ENCODE peak calls at places on chromosomes 2 and 18, in six cellular contexts. One of them, this sample, is unnamed.
A peak's percentile ranks its signal among the peaks of the same experiment; 100 is the strongest.

GRCh38 chr2:143397886-143398614 is 268.8 kb downstream of the ARHGAP15 start:
- DNase-seq in BJ: peak; percentile 27
- DNase-seq in GM06990: peak; percentile 3
- DNase-seq in heart left ventricle: no peak
- DNase-seq in mesendoderm: no peak
- DNase-seq in ovary: no peak
- DNase-seq in this sample: peak; percentile 57

GRCh38 chr2:164896634-164897033 is 55.0 kb upstream of the COBLL1 start:
- DNase-seq in ovary: no peak
- DNase-seq in GM06990: no peak
- DNase-seq in heart left ventricle: no peak
- DNase-seq in mesendoderm: peak; percentile 51
- DNase-seq in BJ: no peak
- DNase-seq in this sample: peak; percentile 76

GRCh38 chr2:1371066-1371465 is 42.2 kb upstream of the TPO start:
- DNase-seq in heart left ventricle: no peak
- DNase-seq in GM06990: no peak
- DNase-seq in mesendoderm: no peak
- DNase-seq in BJ: no peak
- DNase-seq in ovary: no peak
- DNase-seq in this sample: no peak

GRCh38 chr2:54899576-54900200 is 150.6 kb downstream of the RTN4 start:
- DNase-seq in BJ: no peak
- DNase-seq in ovary: no peak
- DNase-seq in mesendoderm: peak; percentile 30
- DNase-seq in heart left ventricle: no peak
- DNase-seq in GM06990: no peak
- DNase-seq in this sample: peak; percentile 73

GRCh38 chr18:58403799-58404455 is 225.0 kb downstream of the ALPK2 start:
- DNase-seq in BJ: no peak
- DNase-seq in heart left ventricle: no peak
- DNase-seq in mesendoderm: no peak
- DNase-seq in ovary: no peak
- DNase-seq in GM06990: no peak
- DNase-seq in this sample: no peak

GRCh38 chr2:85770786-85771409 is 17.1 kb downstream of the ATOH8 start:
- DNase-seq in ovary: no peak
- DNase-seq in heart left ventricle: no peak
- DNase-seq in mesendoderm: no peak
- DNase-seq in BJ: no peak
- DNase-seq in GM06990: no peak
- DNase-seq in this sample: no peak

GRCh38 chr2:240604939-240605716 is 18.6 kb downstream of the CAPN10 start:
- DNase-seq in GM06990: no peak
- DNase-seq in BJ: no peak
- DNase-seq in ovary: no peak
- DNase-seq in heart left ventricle: no peak
- DNase-seq in mesendoderm: no peak
- DNase-seq in this sample: no peak

GRCh38 chr2:84901593-84902120 is 3.8 kb upstream of the TMSB10 start:
- DNase-seq in ovary: no peak
- DNase-seq in heart left ventricle: no peak
- DNase-seq in BJ: peak; percentile 80
- DNase-seq in GM06990: no peak
- DNase-seq in mesendoderm: no peak
- DNase-seq in this sample: peak; percentile 96

GRCh38 chr2:98346259-98347236 is at the start of gene CNGA3:
- DNase-seq in mesendoderm: peak; percentile 70
- DNase-seq in heart left ventricle: peak; percentile 12
- DNase-seq in BJ: no peak
- DNase-seq in ovary: peak; percentile 53
- DNase-seq in GM06990: no peak
- DNase-seq in this sample: peak; percentile 8

GRCh38 chr2:237667891-237668290 is 40.5 kb downstream of the LRRFIP1 start:
- DNase-seq in mesendoderm: no peak
- DNase-seq in GM06990: no peak
- DNase-seq in heart left ventricle: no peak
- DNase-seq in ovary: no peak
- DNase-seq in BJ: no peak
- DNase-seq in this sample: no peak

GRCh38 chr18:48390641-48391040 is 18.5 kb downstream of the ZBTB7C start:
- DNase-seq in mesendoderm: peak; percentile 37
- DNase-seq in heart left ventricle: no peak
- DNase-seq in ovary: no peak
- DNase-seq in GM06990: no peak
- DNase-seq in BJ: no peak
- DNase-seq in this sample: no peak

GRCh38 chr2:47964722-47965434 is 58.6 kb upstream of the FBXO11 start:
- DNase-seq in GM06990: peak; percentile 8
- DNase-seq in heart left ventricle: no peak
- DNase-seq in mesendoderm: no peak
- DNase-seq in BJ: no peak
- DNase-seq in ovary: no peak
- DNase-seq in this sample: no peak

GRCh38 chr2:188450740-188451480 is 159.2 kb downstream of the GULP1 start:
- DNase-seq in ovary: no peak
- DNase-seq in mesendoderm: no peak
- DNase-seq in GM06990: no peak
- DNase-seq in heart left ventricle: no peak
- DNase-seq in BJ: peak; percentile 20
- DNase-seq in this sample: peak; percentile 69

GRCh38 chr2:127841466-127842178 is 16.3 kb downstream of the POLR2D start:
- DNase-seq in mesendoderm: no peak
- DNase-seq in GM06990: no peak
- DNase-seq in ovary: no peak
- DNase-seq in heart left ventricle: no peak
- DNase-seq in BJ: no peak
- DNase-seq in this sample: no peak

GRCh38 chr18:79856119-79857080 is 58.7 kb downstream of the KCNG2 start:
- DNase-seq in GM06990: peak; percentile 32
- DNase-seq in ovary: peak; percentile 10
- DNase-seq in mesendoderm: peak; percentile 92
- DNase-seq in BJ: no peak
- DNase-seq in heart left ventricle: no peak
- DNase-seq in this sample: peak; percentile 18

GRCh38 chr2:100757621-100758394 is 62.1 kb upstream of the NPAS2 start:
- DNase-seq in mesendoderm: peak; percentile 29
- DNase-seq in heart left ventricle: no peak
- DNase-seq in BJ: peak; percentile 92
- DNase-seq in ovary: no peak
- DNase-seq in GM06990: no peak
- DNase-seq in this sample: peak; percentile 98

GRCh38 chr2:9029721-9030120 is 26.2 kb upstream of the MBOAT2 start:
- DNase-seq in GM06990: no peak
- DNase-seq in BJ: no peak
- DNase-seq in heart left ventricle: no peak
- DNase-seq in mesendoderm: no peak
- DNase-seq in ovary: no peak
- DNase-seq in this sample: no peak

GRCh38 chr2:102063948-102064678 is 72.4 kb downstream of the IL1R2 start:
- DNase-seq in BJ: peak; percentile 95
- DNase-seq in ovary: peak; percentile 83
- DNase-seq in mesendoderm: peak; percentile 84
- DNase-seq in heart left ventricle: peak; percentile 83
- DNase-seq in GM06990: no peak
- DNase-seq in this sample: peak; percentile 100

GRCh38 chr2:16506366-16506765 is 159.3 kb downstream of the CYRIA start:
- DNase-seq in ovary: no peak
- DNase-seq in mesendoderm: no peak
- DNase-seq in BJ: no peak
- DNase-seq in heart left ventricle: peak; percentile 21
- DNase-seq in GM06990: no peak
- DNase-seq in this sample: no peak

GRCh38 chr2:16511041-16511440 is 154.6 kb downstream of the CYRIA start:
- DNase-seq in GM06990: no peak
- DNase-seq in mesendoderm: no peak
- DNase-seq in BJ: no peak
- DNase-seq in ovary: no peak
- DNase-seq in heart left ventricle: no peak
- DNase-seq in this sample: no peak

GRCh38 chr2:16509042-16509441 is 156.6 kb downstream of the CYRIA start:
- DNase-seq in GM06990: no peak
- DNase-seq in ovary: no peak
- DNase-seq in BJ: no peak
- DNase-seq in heart left ventricle: no peak
- DNase-seq in mesendoderm: no peak
- DNase-seq in this sample: no peak

GRCh38 chr2:16508061-16508851 is 157.4 kb downstream of the CYRIA start:
- DNase-seq in GM06990: no peak
- DNase-seq in heart left ventricle: peak; percentile 11
- DNase-seq in BJ: no peak
- DNase-seq in ovary: peak; percentile 61
- DNase-seq in mesendoderm: peak; percentile 68
- DNase-seq in this sample: no peak

GRCh38 chr2:16507655-16508054 is 158.0 kb downstream of the CYRIA start:
- DNase-seq in heart left ventricle: no peak
- DNase-seq in GM06990: no peak
- DNase-seq in BJ: no peak
- DNase-seq in mesendoderm: no peak
- DNase-seq in ovary: no peak
- DNase-seq in this sample: no peak
- H3K4me3 ChIP-seq in heart left ventricle: peak overlapping the region; percentile 36
- H3K4me3 ChIP-seq in GM06990: no peak overlapping the region
- H3K4me3 ChIP-seq in BJ: no peak overlapping the region
- H3K4me3 ChIP-seq in mesendoderm: no peak overlapping the region
- H3K4me3 ChIP-seq in ovary: no peak overlapping the region
- H3K4me3 ChIP-seq in this sample: no peak overlapping the region

GRCh38 chr2:11688222-11689069 is 18.5 kb upstream of the NTSR2 start:
- DNase-seq in ovary: peak; percentile 87
- DNase-seq in BJ: no peak
- DNase-seq in GM06990: peak; percentile 70
- DNase-seq in mesendoderm: peak; percentile 84
- DNase-seq in heart left ventricle: peak; percentile 83
- DNase-seq in this sample: peak; percentile 75
- H3K4me3 ChIP-seq in ovary: peak overlapping the region; percentile 4
- H3K4me3 ChIP-seq in BJ: peak overlapping the region; percentile 25
- H3K4me3 ChIP-seq in GM06990: no peak overlapping the region
- H3K4me3 ChIP-seq in mesendoderm: no peak overlapping the region
- H3K4me3 ChIP-seq in heart left ventricle: peak overlapping the region; percentile 26
- H3K4me3 ChIP-seq in this sample: peak overlapping the region; percentile 14

DNA sequence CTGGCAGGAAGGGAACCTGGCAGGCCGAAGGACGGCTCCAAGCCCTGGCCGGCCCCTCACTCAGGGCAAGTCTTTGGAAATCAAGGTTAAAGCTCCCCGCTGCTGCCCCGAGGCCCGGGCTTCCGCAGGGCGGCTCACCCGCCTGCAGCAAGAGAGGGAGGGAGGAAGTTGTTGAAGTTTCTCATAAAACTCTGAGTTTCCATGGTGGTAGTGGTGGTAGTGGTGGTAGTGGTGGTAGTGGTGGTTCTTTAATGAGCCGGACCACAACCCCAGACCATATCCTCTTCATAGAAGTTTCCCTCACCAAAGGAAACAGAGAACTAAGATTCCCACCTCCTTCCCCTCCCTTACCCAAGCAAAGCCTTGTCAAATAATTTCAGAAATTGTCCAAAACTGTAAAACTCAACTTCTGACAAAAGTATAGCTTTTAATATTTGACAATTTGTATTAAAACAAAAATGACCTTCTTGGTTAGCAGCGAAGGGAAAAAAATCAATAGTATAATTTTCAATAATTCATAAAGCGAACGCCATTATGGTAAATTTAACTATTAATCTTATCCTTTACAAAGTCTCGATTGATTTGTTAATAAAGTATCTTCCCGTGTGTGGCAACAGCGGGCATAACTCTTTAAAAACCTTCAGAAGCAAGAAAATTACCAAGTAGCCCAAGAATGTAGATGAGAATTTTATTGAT is 1.5 kb upstream of the HOXD10 start:
- DNase-seq in GM06990: no peak
- DNase-seq in ovary: peak; percentile 9
- DNase-seq in heart left ventricle: no peak
- DNase-seq in BJ: no peak
- DNase-seq in mesendoderm: no peak
- DNase-seq in this sample: no peak
- H3K4me3 ChIP-seq in GM06990: no peak overlapping the region
- H3K4me3 ChIP-seq in ovary: peak overlapping the region; percentile 33
- H3K4me3 ChIP-seq in heart left ventricle: no peak overlapping the region
- H3K4me3 ChIP-seq in BJ: no peak overlapping the region
- H3K4me3 ChIP-seq in mesendoderm: no peak overlapping the region
- H3K4me3 ChIP-seq in this sample: no peak overlapping the region

DNA sequence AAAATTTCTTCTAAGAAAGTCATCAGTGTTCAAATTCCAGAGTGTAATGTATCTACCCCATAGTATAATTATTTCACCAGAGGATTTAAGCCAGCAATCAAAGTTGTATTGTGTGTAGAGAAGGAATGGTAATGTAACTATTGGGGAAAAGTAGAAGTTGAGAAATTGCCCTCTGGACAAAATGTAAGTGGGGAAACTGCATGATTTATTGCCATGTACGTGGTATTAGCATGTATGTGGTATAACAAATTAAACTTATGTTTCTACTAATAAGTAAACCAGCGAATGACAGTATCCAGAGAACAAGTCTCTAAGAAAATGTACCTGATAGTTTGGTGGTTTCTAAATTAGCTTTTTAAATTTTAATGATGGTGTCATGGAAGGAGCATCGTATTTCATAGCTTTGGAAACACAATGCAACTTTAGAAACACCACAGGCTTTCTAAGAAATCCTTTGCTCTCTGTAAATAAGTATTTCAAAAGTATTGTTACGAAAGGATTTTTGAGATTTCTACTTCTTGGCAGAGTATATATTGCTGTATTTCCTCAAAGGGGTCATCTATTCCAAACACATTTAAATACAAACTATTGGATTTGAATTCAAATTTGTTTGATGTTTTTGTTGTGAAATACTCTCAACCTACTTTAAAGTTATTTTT is 1018.9 kb upstream of the ZEB2 start:
- DNase-seq in BJ: no peak
- DNase-seq in heart left ventricle: no peak
- DNase-seq in ovary: no peak
- DNase-seq in GM06990: no peak
- DNase-seq in mesendoderm: no peak
- DNase-seq in this sample: no peak
- H3K4me3 ChIP-seq in BJ: no peak overlapping the region
- H3K4me3 ChIP-seq in heart left ventricle: no peak overlapping the region
- H3K4me3 ChIP-seq in ovary: no peak overlapping the region
- H3K4me3 ChIP-seq in GM06990: no peak overlapping the region
- H3K4me3 ChIP-seq in mesendoderm: no peak overlapping the region
- H3K4me3 ChIP-seq in this sample: no peak overlapping the region

GRCh38 chr18:9477509-9477908 is 2.2 kb downstream of the RALBP1 start:
- DNase-seq in ovary: no peak
- DNase-seq in GM06990: no peak
- DNase-seq in mesendoderm: no peak
- DNase-seq in heart left ventricle: no peak
- DNase-seq in BJ: no peak
- DNase-seq in this sample: no peak
- H3K4me3 ChIP-seq in ovary: no peak overlapping the region
- H3K4me3 ChIP-seq in GM06990: peak overlapping the region; percentile 92
- H3K4me3 ChIP-seq in mesendoderm: no peak overlapping the region
- H3K4me3 ChIP-seq in heart left ventricle: no peak overlapping the region
- H3K4me3 ChIP-seq in BJ: no peak overlapping the region
- H3K4me3 ChIP-seq in this sample: no peak overlapping the region

DNA sequence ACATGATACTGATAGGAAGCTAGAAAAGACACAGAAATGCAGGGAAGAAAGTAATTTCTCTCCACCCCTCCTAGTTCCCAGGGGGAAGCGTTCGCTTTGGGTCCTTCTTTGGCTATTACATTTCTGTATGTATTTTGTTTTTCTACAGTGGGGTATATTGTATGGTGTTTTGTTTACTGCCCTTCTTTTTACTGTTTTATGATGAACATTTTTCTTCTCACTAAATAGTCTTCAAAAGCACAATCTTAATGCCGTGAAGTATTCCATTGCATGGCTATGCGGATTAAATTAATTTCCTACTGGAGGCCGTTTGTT is 354 bp upstream of the TMBIM1 start:
- DNase-seq in heart left ventricle: no peak
- DNase-seq in ovary: no peak
- DNase-seq in GM06990: no peak
- DNase-seq in mesendoderm: no peak
- DNase-seq in BJ: no peak
- DNase-seq in this sample: no peak
- H3K4me3 ChIP-seq in heart left ventricle: peak overlapping the region; percentile 98
- H3K4me3 ChIP-seq in ovary: peak overlapping the region; percentile 94
- H3K4me3 ChIP-seq in GM06990: no peak overlapping the region
- H3K4me3 ChIP-seq in mesendoderm: no peak overlapping the region
- H3K4me3 ChIP-seq in BJ: peak overlapping the region; percentile 27
- H3K4me3 ChIP-seq in this sample: peak overlapping the region; percentile 44